ENCODE peak calls at places on chromosomes 16 and 17, in nine cellular contexts. F is endothelial cell; Y is CD8-positive, alpha-beta T cell; V is bronchial epithelial cell; B is fibroblast of mammary gland; D is pancreas; X is mucosa of descending colon; H is keratinocyte; P is HFFc6. M is an unnamed sample.

GRCh38 chr16:48978501-48978900 is 303.1 kb downstream of the CBLN1 start:
- DNase-seq in H (no peak), D (no peak), B (peak; percentile 28), Y (no peak), X (no peak), V (no peak), P (peak; percentile 2), F (no peak), M (peak; percentile 52)

GRCh38 chr17:68182016-68182315 is 65.9 kb upstream of the AMZ2 start:
- DNase-seq in V (no peak), F (no peak), B (no peak), P (no peak), X (no peak), D (no peak), H (no peak), Y (no peak), M (no peak)

GRCh38 chr16:28621756-28622155 is 11.9 kb upstream of the SULT1A1 start:
- DNase-seq in B (no peak), H (no peak), F (no peak), X (no peak), V (no peak), D (no peak), Y (no peak), P (no peak), M (no peak)

GRCh38 chr16:68731569-68732067 is 5.5 kb upstream of the CDH1 start:
- DNase-seq in X (no peak), Y (no peak), D (no peak), H (no peak), F (no peak), B (no peak), V (no peak), P (no peak), M (no peak)

GRCh38 chr17:19769946-19770652 is 22.0 kb upstream of the ALDH3A1 start:
- DNase-seq in H (no peak), F (no peak), Y (no peak), D (no peak), V (no peak), B (peak; percentile 40), P (peak; percentile 84), X (no peak), M (peak; percentile 81)

GRCh38 chr17:44044092-44044491 is 22.4 kb downstream of the LSM12 start:
- DNase-seq in B (peak; percentile 90), V (peak; percentile 47), F (no peak), H (no peak), P (no peak), X (no peak), Y (no peak), D (no peak), M (peak; percentile 70)

GRCh38 chr17:8318536-8318935 is 8.5 kb downstream of the ARHGEF15 start:
- DNase-seq in P (no peak), X (no peak), H (no peak), B (no peak), D (no peak), V (no peak), Y (no peak), F (no peak), M (no peak)

GRCh38 chr17:82548681-82549303 is 29.3 kb downstream of the FOXK2 start:
- DNase-seq in B (peak; percentile 47), D (no peak), P (no peak), F (no peak), H (no peak), X (peak; percentile 62), V (no peak), Y (no peak), M (no peak)

GRCh38 chr16:27240948-27241531 is 27.5 kb downstream of the NSMCE1 start:
- DNase-seq in B (peak; percentile 85), P (peak; percentile 81), Y (no peak), X (no peak), D (no peak), F (no peak), H (no peak), V (no peak), M (peak; percentile 83)

GRCh38 chr16:19885456-19886060 is 910 bp upstream of the GPRC5B start:
- DNase-seq in Y (no peak), D (peak; percentile 49), B (no peak), P (no peak), H (no peak), V (no peak), F (peak; percentile 26), X (no peak), M (no peak)

GRCh38 chr17:75003957-75004355 is 8.5 kb upstream of the MRPL58 start:
- DNase-seq in H (no peak), Y (no peak), P (no peak), B (no peak), D (no peak), V (no peak), X (no peak), F (no peak), M (no peak)

GRCh38 chr17:83151442-83152220 is 72.2 kb downstream of the METRNL start:
- DNase-seq in V (no peak), P (no peak), X (no peak), B (peak; percentile 4), F (no peak), H (no peak), D (no peak), Y (no peak), M (peak; percentile 64)

GRCh38 chr17:8073627-8074485 is 13.7 kb downstream of the ALOX12B start:
- DNase-seq in B (peak; percentile 57), F (peak; percentile 88), V (peak; percentile 64), X (peak; percentile 86), Y (peak; percentile 78), D (peak; percentile 73), H (no peak), P (peak; percentile 25), M (peak; percentile 46)

GRCh38 chr16:49513040-49513439 is 139.4 kb downstream of the C16orf78 start:
- DNase-seq in P (no peak), D (no peak), X (peak; percentile 33), Y (no peak), B (peak; percentile 4), H (no peak), V (no peak), F (no peak), M (no peak)

GRCh38 chr16:67613808-67614207 is 31.1 kb upstream of the CARMIL2 start:
- DNase-seq in Y (no peak), P (no peak), B (peak; percentile 16), D (no peak), F (peak; percentile 26), X (no peak), H (no peak), V (peak; percentile 31), M (no peak)

DNA sequence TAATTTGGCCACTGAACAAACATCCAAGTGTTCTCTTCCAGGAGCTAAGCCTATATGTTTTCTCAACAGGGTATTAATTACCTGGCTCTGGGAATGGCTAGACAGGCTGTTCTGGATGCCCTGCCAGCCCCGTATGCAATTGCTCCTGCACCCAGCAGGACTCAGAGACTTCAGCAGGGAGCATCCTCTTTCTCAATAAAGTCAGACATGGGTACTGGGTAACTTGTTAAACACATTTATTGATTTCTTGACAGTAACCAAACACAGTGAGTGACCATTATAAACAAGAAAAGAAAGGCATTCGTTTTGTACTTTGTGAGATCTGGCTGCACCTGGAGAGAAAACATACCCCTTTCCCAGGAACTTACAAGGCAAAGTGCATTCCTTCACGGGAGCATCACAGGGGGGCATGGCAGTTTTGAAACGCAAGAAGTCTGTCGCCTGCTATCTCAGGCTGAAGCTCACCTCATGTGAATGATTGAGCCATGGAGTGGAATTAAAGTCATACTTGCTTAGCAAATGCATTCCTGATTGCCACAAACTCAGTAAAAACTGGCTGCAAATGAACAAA is 369.8 kb downstream of the UTP18 start:
- DNase-seq in B (no peak), H (no peak), P (no peak), Y (no peak), F (no peak), D (no peak), X (no peak), V (no peak), M (no peak)
- TF ChIP-seq CTCF in B (no peak), H (no peak), P (no peak), Y (no peak), F (no peak), D (no peak), X (no peak), V (no peak), M (no peak)

DNA sequence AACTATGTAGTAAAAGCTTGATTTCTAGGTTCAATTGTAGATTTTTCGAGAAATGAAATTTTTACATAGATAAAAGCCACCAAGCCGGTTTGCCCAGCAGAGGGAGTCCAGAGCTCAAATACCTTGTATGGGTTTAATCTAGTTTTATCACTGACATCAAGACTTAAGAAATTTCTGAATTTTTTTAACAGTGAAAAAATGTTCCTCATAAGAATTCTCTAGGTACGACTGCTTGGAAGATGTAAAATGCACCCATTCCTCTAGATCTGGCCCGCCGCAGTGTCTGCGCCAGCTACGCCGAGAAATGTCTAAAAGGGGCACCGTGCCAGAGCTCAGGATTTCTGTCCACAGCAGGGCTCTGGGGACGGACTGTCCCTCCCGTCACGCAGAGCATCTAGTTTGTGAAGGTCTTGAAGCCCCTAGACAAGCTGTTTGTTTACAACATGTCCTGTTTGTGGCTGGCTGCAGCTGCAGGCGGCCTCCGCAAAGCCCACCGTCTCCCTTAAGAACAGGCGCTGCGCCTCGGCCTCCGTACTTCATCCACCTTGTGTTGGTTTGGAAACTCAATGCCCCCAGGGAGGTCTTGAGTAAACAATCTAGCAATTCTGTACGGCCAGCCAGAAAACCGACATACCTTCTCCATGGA is 24.8 kb downstream of the MAP1LC3B start:
- DNase-seq in B (peak; percentile 78), X (no peak), H (no peak), Y (no peak), F (no peak), P (peak; percentile 46), V (peak; percentile 32), D (no peak), M (peak; percentile 71)
- TF ChIP-seq CTCF in B (peak; percentile 77), X (peak; percentile 31), H (peak; percentile 28), Y (peak; percentile 60), F (peak; percentile 51), P (peak; percentile 92), V (peak; percentile 44), D (peak; percentile 32), M (peak; percentile 86)

GRCh38 chr16:77374384-77374783 is 60.5 kb downstream of the ADAMTS18 start:
- DNase-seq in F (no peak), B (no peak), Y (no peak), X (no peak), H (no peak), P (no peak), D (no peak), V (peak; percentile 57), M (no peak)

GRCh38 chr16:77375396-77375795 is 59.4 kb downstream of the ADAMTS18 start:
- DNase-seq in Y (no peak), P (no peak), F (no peak), B (no peak), X (no peak), H (no peak), V (no peak), D (no peak), M (no peak)

GRCh38 chr16:77373726-77374125 is 61.1 kb downstream of the ADAMTS18 start:
- DNase-seq in Y (no peak), B (no peak), P (no peak), H (no peak), F (no peak), V (no peak), X (no peak), D (no peak), M (no peak)

GRCh38 chr16:77376358-77376757 is 58.5 kb downstream of the ADAMTS18 start:
- DNase-seq in B (peak; percentile 2), F (no peak), V (no peak), H (no peak), D (no peak), P (no peak), Y (no peak), X (no peak), M (no peak)
- TF ChIP-seq CTCF in B (peak; percentile 20), F (peak; percentile 35), V (no peak), H (no peak), D (no peak), P (peak; percentile 17), Y (no peak), X (no peak), M (peak; percentile 49)

GRCh38 chr16:88378836-88379693 is 3.7 kb upstream of the ZNF469 start:
- DNase-seq in V (no peak), F (no peak), H (no peak), B (no peak), Y (no peak), X (peak; percentile 31), D (no peak), P (no peak), M (no peak)
- TF ChIP-seq CTCF in V (no peak), F (no peak), H (no peak), B (no peak), Y (no peak), X (no peak), D (no peak), P (no peak), M (no peak)

M was measured in AG10803.